ENCODE peak calls at places on chromosomes 16 and 17, in seven cellular contexts. M is NCI-H1105; V is left ventricle myocardium inferior; W is activated effector memory CD4-positive, alpha-beta T cell treated with Interleukin-2 at 50 U/mL for 16 hours; Z is SHP77; T is GM19239; H is stimulated activated CD4-positive, alpha-beta T cell treated with anti-CD3 and anti-CD28 coated beads, Interleukin-12 subunit alpha, Interleukin-12 subunit beta, amount 100 ng/mL, for 24 hours. L is an unnamed sample.
A peak's percentile ranks its signal among the peaks of the same experiment; 100 is the strongest.

GRCh38 chr16:77905356-77905920 is 116.9 kb upstream of the CLEC3A start:
- DNase-seq in T (no peak), H (no peak), W (no peak), M (peak; percentile 20), Z (no peak), V (no peak), L (peak; percentile 45)

GRCh38 chr17:61593404-61593803 is 2.4 kb upstream of the NACA2 start:
- DNase-seq in M (no peak), W (no peak), V (no peak), Z (no peak), T (no peak), H (no peak), L (no peak)

GRCh38 chr16:87496101-87496801 is 3.4 kb upstream of the ZCCHC14 start:
- DNase-seq in V (no peak), M (no peak), H (no peak), W (no peak), Z (no peak), T (no peak), L (no peak)

GRCh38 chr17:10420811-10421210 is 939 bp downstream of the MYH8 start:
- DNase-seq in V (no peak), H (no peak), Z (no peak), W (no peak), T (no peak), M (no peak), L (no peak)

GRCh38 chr16:80466024-80466986 is 74.5 kb upstream of the DYNLRB2 start:
- DNase-seq in V (peak; percentile 38), W (peak; percentile 25), H (peak; percentile 52), T (peak; percentile 40), Z (peak; percentile 47), M (peak; percentile 17), L (peak; percentile 1)

GRCh38 chr16:31371619-31372484 is 16.9 kb downstream of the ITGAX start:
- DNase-seq in Z (no peak), H (no peak), T (no peak), W (no peak), V (no peak), M (no peak), L (no peak)

GRCh38 chr16:20004931-20005330 is 68.8 kb downstream of the GPR139 start:
- DNase-seq in Z (no peak), H (no peak), W (no peak), T (no peak), M (no peak), V (no peak), L (no peak)

GRCh38 chr16:2035431-2036199 is 8.9 kb downstream of the NHERF2 start:
- DNase-seq in W (no peak), Z (peak; percentile 69), T (no peak), H (no peak), M (peak; percentile 25), V (peak; percentile 79), L (no peak)

GRCh38 chr16:56279132-56279531 is 87.8 kb downstream of the GNAO1 start:
- DNase-seq in W (peak; percentile 56), Z (no peak), M (no peak), H (peak; percentile 45), T (no peak), V (no peak), L (no peak)

GRCh38 chr17:50774225-50774803 is 7.0 kb upstream of the ANKRD40CL start:
- DNase-seq in W (no peak), M (no peak), V (no peak), H (no peak), Z (no peak), T (no peak), L (no peak)

GRCh38 chr17:63930951-63931575 is 1.1 kb downstream of the CD79B start:
- DNase-seq in W (peak; percentile 62), V (peak; percentile 77), Z (no peak), T (peak; percentile 73), H (peak; percentile 60), M (no peak), L (no peak)

GRCh38 chr17:71963341-71963740 is 157.5 kb upstream of the SOX9 start:
- DNase-seq in V (no peak), H (no peak), M (no peak), W (no peak), T (no peak), Z (no peak), L (no peak)

GRCh38 chr16:55240933-55241332 is 83.1 kb upstream of the IRX6 start:
- DNase-seq in H (no peak), V (no peak), T (no peak), Z (no peak), M (no peak), W (no peak), L (no peak)

GRCh38 chr17:49218941-49219913 is 8.7 kb downstream of the ABI3 start:
- DNase-seq in V (peak; percentile 27), M (no peak), T (no peak), W (no peak), Z (no peak), H (no peak), L (no peak)

GRCh38 chr17:69047368-69048263 is 13.1 kb downstream of the ABCA9 start:
- DNase-seq in W (no peak), H (no peak), Z (no peak), V (peak; percentile 65), T (no peak), M (no peak), L (no peak)

GRCh38 chr17:76161113-76161512 is 20.1 kb upstream of the FOXJ1 start:
- DNase-seq in T (no peak), M (no peak), V (no peak), Z (no peak), H (no peak), W (no peak), L (no peak)

GRCh38 chr16:50316848-50317630 is 50.7 kb downstream of the ADCY7 start:
- DNase-seq in T (no peak), V (no peak), W (no peak), M (no peak), H (no peak), Z (no peak), L (no peak)

GRCh38 chr17:83189673-83190385 is 110.4 kb downstream of the METRNL start:
- DNase-seq in W (no peak), Z (no peak), V (peak; percentile 43), H (no peak), T (no peak), M (no peak), L (no peak)

GRCh38 chr16:79838860-79839259 is 238.3 kb upstream of the MAF start:
- DNase-seq in V (peak; percentile 31), T (no peak), M (no peak), H (no peak), W (no peak), Z (no peak), L (no peak)

GRCh38 chr17:59365383-59365981 is 34.0 kb downstream of the YPEL2 start:
- DNase-seq in T (no peak), W (no peak), M (peak; percentile 43), Z (peak; percentile 74), H (no peak), V (no peak), L (peak; percentile 25)

GRCh38 chr16:56851671-56852400 is 13.2 kb upstream of the SLC12A3 start:
- DNase-seq in W (no peak), Z (no peak), M (no peak), V (no peak), T (no peak), H (no peak), L (no peak)

GRCh38 chr17:58756246-58757161 is 850 bp downstream of the PPM1E start:
- DNase-seq in Z (no peak), H (no peak), M (peak; percentile 22), V (no peak), W (no peak), T (peak; percentile 23), L (peak; percentile 15)

GRCh38 chr16:48350716-48351115 is 34.5 kb downstream of the SIAH1 start:
- DNase-seq in M (no peak), W (no peak), Z (no peak), H (no peak), V (no peak), T (no peak), L (no peak)

GRCh38 chr16:87844809-87845208 is 24.5 kb downstream of the SLC7A5 start:
- DNase-seq in T (no peak), M (no peak), W (no peak), H (no peak), V (no peak), Z (no peak), L (no peak)

GRCh38 chr17:35612924-35613521 is 25.9 kb downstream of the AP2B1 start:
- DNase-seq in Z (peak; percentile 41), M (peak; percentile 30), W (no peak), H (peak; percentile 25), V (no peak), T (no peak), L (peak; percentile 39)

GRCh38 chr17:80427366-80428282 is 12.7 kb downstream of the ENDOV start:
- DNase-seq in H (no peak), T (no peak), Z (no peak), W (no peak), V (no peak), M (no peak), L (no peak)

GRCh38 chr16:50631249-50631984 is 49.7 kb downstream of the SNX20 start:
- DNase-seq in Z (no peak), M (no peak), H (no peak), W (no peak), T (no peak), V (no peak), L (no peak)

GRCh38 chr16:79509221-79509631 is 91.3 kb downstream of the MAF start:
- DNase-seq in Z (peak; percentile 81), M (peak; percentile 24), H (no peak), T (no peak), V (peak; percentile 30), W (no peak), L (no peak)

GRCh38 chr17:82874011-82874835 is 34.4 kb upstream of the ZNF750 start:
- DNase-seq in H (no peak), W (no peak), V (no peak), M (no peak), T (no peak), Z (no peak), L (no peak)

GRCh38 chr16:19400709-19401108 is 17.0 kb upstream of the TMC5 start:
- DNase-seq in H (no peak), V (no peak), M (no peak), Z (peak; percentile 10), T (no peak), W (no peak), L (no peak)

GRCh38 chr16:1778200-1779179 is 3.9 kb downstream of the SPSB3 start:
- DNase-seq in V (no peak), W (no peak), H (no peak), M (no peak), T (no peak), Z (no peak), L (no peak)

GRCh38 chr16:65666132-65666869 is 544.4 kb upstream of the CDH11 start:
- DNase-seq in T (no peak), M (no peak), Z (no peak), H (no peak), V (no peak), W (no peak), L (no peak)

GRCh38 chr17:42920106-42920900 is 19.7 kb downstream of the G6PC1 start:
- DNase-seq in M (no peak), T (no peak), Z (no peak), W (no peak), H (no peak), V (no peak), L (peak; percentile 38)

GRCh38 chr17:80036715-80037477 is 454 bp downstream of the CCDC40 start:
- DNase-seq in V (no peak), H (peak; percentile 11), T (no peak), Z (peak; percentile 81), M (peak; percentile 82), W (peak; percentile 2), L (peak; percentile 70)

GRCh38 chr17:47618416-47618815 is 31.3 kb upstream of the KPNB1 start:
- DNase-seq in M (no peak), W (no peak), T (no peak), H (no peak), Z (no peak), V (no peak), L (no peak)

GRCh38 chr17:14813649-14814048 is 451.5 kb downstream of the PMP22 start:
- DNase-seq in M (peak; percentile 6), Z (peak; percentile 24), T (no peak), V (no peak), H (no peak), W (no peak), L (no peak)